ENCODE peak calls at places on chromosome 14, in five cellular contexts. D, M, C, O and W are unnamed samples.

GRCh38 chr14:72812292-72812851 is 81.5 kb downstream of the DPF3 start:
- DNase-seq in D (peak; percentile 84), M (no peak), C (no peak), O (no peak), W (peak; percentile 16)

GRCh38 chr14:56592746-56593544 is 13.3 kb downstream of the TMEM260 start:
- DNase-seq in D (no peak), M (no peak), C (no peak), O (no peak), W (no peak)

GRCh38 chr14:66568220-66568619 is 60.3 kb downstream of the GPHN start:
- DNase-seq in D (no peak), M (no peak), C (no peak), O (no peak), W (no peak)

GRCh38 chr14:79369359-79370332 is 841.7 kb downstream of the DIO2 start:
- DNase-seq in D (no peak), M (no peak), C (no peak), O (no peak), W (peak; percentile 89)

GRCh38 chr14:64683264-64683663 is 21.0 kb upstream of the PLEKHG3 start:
- DNase-seq in D (no peak), M (no peak), C (no peak), O (no peak), W (no peak)

GRCh38 chr14:45177081-45177480 is 41.4 kb downstream of the FANCM start:
- DNase-seq in D (no peak), M (no peak), C (no peak), O (no peak), W (peak; percentile 77)

GRCh38 chr14:77319416-77319815 is 1.3 kb downstream of the POMT2 start:
- DNase-seq in D (no peak), M (no peak), C (no peak), O (no peak), W (no peak)

GRCh38 chr14:79254069-79254775 is 957.1 kb downstream of the DIO2 start:
- DNase-seq in D (no peak), M (no peak), C (no peak), O (no peak), W (peak; percentile 30)

GRCh38 chr14:98184467-98184866 is 1087.5 kb downstream of the BCL11B start:
- DNase-seq in D (no peak), M (peak; percentile 33), C (no peak), O (no peak), W (no peak)

GRCh38 chr14:98187302-98187701 is 1084.7 kb downstream of the BCL11B start:
- DNase-seq in D (no peak), M (peak; percentile 79), C (no peak), O (no peak), W (no peak)

GRCh38 chr14:98186140-98186539 is 1085.9 kb downstream of the BCL11B start:
- DNase-seq in D (no peak), M (no peak), C (no peak), O (no peak), W (peak; percentile 66)

GRCh38 chr14:98183556-98183955 is 1088.4 kb downstream of the BCL11B start:
- DNase-seq in D (no peak), M (no peak), C (no peak), O (no peak), W (no peak)

GRCh38 chr14:98185036-98185435 is 1087.0 kb downstream of the BCL11B start:
- DNase-seq in D (no peak), M (peak; percentile 40), C (no peak), O (no peak), W (no peak)
- H3K27ac ChIP-seq in D (no peak overlapping the region), M (peak overlapping the region; percentile 99), C (no peak overlapping the region), O (peak overlapping the region; percentile 87), W (no peak overlapping the region)

GRCh38 chr14:101714394-101714793 is 47.1 kb upstream of the PPP2R5C start:
- DNase-seq in D (no peak), M (no peak), C (no peak), O (no peak), W (no peak)

GRCh38 chr14:101715209-101716076 is 46.1 kb upstream of the PPP2R5C start:
- DNase-seq in D (no peak), M (no peak), C (no peak), O (no peak), W (no peak)

GRCh38 chr14:101717663-101718490 is 43.6 kb upstream of the PPP2R5C start:
- DNase-seq in D (no peak), M (no peak), C (no peak), O (no peak), W (no peak)

GRCh38 chr14:101716956-101717662 is 44.4 kb upstream of the PPP2R5C start:
- DNase-seq in D (no peak), M (no peak), C (no peak), O (no peak), W (no peak)

GRCh38 chr14:101716077-101716950 is 45.2 kb upstream of the PPP2R5C start:
- DNase-seq in D (no peak), M (no peak), C (no peak), O (no peak), W (no peak)
- H3K27ac ChIP-seq in D (no peak overlapping the region), M (peak overlapping the region; percentile 36), C (peak overlapping the region; percentile 83), O (no peak overlapping the region), W (no peak overlapping the region)

DNA sequence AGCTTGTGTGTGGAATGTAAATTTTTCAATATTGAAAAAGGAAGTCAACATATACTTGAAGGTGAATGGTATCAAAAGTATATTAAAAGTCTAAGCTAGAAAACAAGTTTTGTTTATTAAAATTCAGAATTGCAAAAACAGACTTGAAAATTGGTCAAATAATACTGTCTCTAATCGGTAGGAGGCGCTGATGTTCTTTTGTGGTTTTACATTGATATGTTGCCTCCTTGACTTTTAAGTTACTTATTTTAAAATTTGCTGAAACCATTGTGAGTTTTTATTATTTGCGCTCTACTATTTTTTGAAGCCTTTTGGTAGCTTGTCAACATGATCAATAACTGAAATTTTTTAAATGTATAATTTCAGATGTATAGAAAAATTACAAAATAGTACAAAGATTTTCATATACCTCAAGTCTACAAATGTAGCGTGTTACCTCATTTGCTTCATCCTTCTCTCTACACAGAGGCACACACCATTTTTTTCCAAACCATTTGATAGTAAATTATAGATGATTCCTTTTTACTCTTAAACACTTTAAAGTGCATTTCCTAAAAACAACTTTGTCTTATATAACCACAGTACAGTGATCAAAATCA is 6.9 kb downstream of the RTRAF start:
- DNase-seq in D (no peak), M (no peak), C (peak; percentile 33), O (no peak), W (no peak)
- H3K27ac ChIP-seq in D (no peak overlapping the region), M (no peak overlapping the region), C (no peak overlapping the region), O (no peak overlapping the region), W (no peak overlapping the region)

DNA sequence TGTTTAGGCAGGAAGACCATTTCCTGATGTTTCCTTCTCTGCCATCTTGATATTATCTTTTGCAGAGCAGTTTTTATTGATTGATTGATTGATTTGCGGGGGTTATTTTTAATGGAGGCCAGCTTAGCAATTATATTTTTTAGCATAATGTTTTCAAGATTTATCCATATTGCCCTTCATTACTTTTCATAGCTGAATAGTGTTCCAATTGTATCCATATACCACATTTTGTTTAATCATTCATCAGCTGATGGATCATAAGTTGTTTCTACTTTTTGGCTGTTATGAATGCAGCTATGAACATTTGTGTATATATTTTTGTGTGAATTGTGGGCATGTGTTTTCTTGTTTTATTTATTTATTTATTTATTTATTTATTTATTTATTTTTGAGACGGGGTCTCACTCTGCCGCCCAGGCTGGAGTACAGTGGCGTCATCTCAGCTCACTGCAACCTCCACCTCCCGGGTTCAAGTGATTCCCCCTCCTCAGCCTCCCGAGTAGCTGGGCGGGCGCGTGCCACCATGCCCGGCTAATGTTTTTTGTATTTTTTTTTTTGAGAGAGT is 20.9 kb upstream of the RCOR1 start:
- DNase-seq in D (no peak), M (no peak), C (no peak), O (no peak), W (no peak)
- H3K27ac ChIP-seq in D (no peak overlapping the region), M (no peak overlapping the region), C (no peak overlapping the region), O (no peak overlapping the region), W (no peak overlapping the region)

DNA sequence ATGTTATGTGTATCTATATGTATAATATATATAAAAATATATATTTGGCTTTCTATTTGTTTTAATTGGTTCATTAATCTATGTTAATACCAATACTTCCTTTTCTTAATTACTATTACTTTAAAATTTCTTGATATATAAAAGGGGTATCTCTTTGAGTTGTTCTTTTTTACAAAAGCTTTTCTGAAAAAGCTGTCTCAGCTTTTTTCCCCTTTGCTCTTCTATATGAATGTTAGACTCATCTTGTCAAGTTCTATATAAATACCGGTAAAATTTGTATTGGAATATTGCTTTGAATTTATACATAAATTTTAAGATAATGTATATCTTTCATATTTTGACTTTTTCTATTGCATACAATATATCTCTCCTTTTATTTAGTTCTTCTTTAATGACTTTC is 139.8 kb upstream of the FOXG1 start:
- DNase-seq in D (no peak), M (no peak), C (no peak), O (no peak), W (no peak)
- H3K27ac ChIP-seq in D (no peak overlapping the region), M (no peak overlapping the region), C (no peak overlapping the region), O (no peak overlapping the region), W (no peak overlapping the region)

GRCh38 chr14:24431569-24432258 is 2.0 kb downstream of the KHNYN start:
- DNase-seq in D (peak; percentile 91), M (peak; percentile 90), C (peak; percentile 84), O (peak; percentile 86), W (peak; percentile 82)
- H3K27ac ChIP-seq in D (peak overlapping the region; percentile 98), M (peak overlapping the region; percentile 90), C (no peak overlapping the region), O (peak overlapping the region; percentile 92), W (no peak overlapping the region)

GRCh38 chr14:99944241-99944651 is 121.0 kb upstream of the EVL start:
- DNase-seq in D (no peak), M (no peak), C (no peak), O (no peak), W (no peak)
- H3K27ac ChIP-seq in D (no peak overlapping the region), M (no peak overlapping the region), C (no peak overlapping the region), O (no peak overlapping the region), W (no peak overlapping the region)